ENCODE peak calls at places on chromosome 10, in four cellular contexts. R is cardiac muscle cell, H is mammary epithelial cell, M is esophagus squamous epithelium. C is an unnamed sample.

GRCh38 chr10:128035557-128035973 is 90.7 kb downstream of the MKI67 start:
- DNase-seq in M (no peak), H (peak), R (peak), C (no peak)

GRCh38 chr10:75773139-75773801 is 341.8 kb downstream of the LRMDA start:
- DNase-seq in R (no peak), M (no peak), H (no peak), C (no peak)

GRCh38 chr10:69329721-69330178 is 51.5 kb downstream of the HK1 start:
- DNase-seq in H (no peak), R (no peak), M (no peak), C (no peak)

GRCh38 chr10:113058175-113058961 is 108.3 kb downstream of the TCF7L2 start:
- DNase-seq in R (peak), M (no peak), H (peak), C (no peak)

GRCh38 chr10:33746176-33746575 is 411.7 kb upstream of the NRP1 start:
- DNase-seq in M (no peak), H (no peak), R (no peak), C (no peak)

GRCh38 chr10:133608855-133609254 is 17.7 kb downstream of the FRG2B start:
- DNase-seq in H (peak), M (no peak), R (peak), C (no peak)

GRCh38 chr10:123577921-123578461 is 88.2 kb upstream of the GPR26 start:
- DNase-seq in H (no peak), R (no peak), M (no peak), C (no peak)

GRCh38 chr10:110010076-110011069 is 2.6 kb downstream of the ADD3 start:
- DNase-seq in H (no peak), M (no peak), R (no peak), C (no peak)

GRCh38 chr10:74419491-74420466 is 268.8 kb downstream of the ADK start:
- DNase-seq in H (peak), R (no peak), M (no peak), C (no peak)

GRCh38 chr10:118851062-118852035 is 96.6 kb upstream of the CACUL1 start:
- DNase-seq in H (no peak), M (no peak), R (no peak), C (no peak)

DNA sequence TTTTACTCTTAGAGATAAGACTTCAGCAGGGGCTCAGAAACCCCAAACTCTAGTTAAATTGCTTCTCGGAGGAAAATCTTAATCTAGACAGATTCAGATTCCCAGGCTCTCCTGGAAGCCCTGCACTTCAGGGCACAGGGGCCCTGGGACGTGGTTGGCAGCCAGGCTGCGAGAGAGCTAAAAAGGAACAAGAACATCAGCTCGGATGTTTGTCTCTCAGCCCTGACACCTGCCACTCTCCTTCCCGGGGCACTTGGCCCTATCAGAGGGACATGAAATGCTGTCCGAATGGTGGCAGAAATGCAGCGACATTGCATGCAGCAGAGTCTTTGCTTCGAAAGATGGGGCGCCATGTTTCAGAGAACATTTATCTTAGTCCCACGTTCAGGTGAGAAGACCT is 166.8 kb downstream of the CCDC3 start:
- DNase-seq in R (no peak), H (no peak), M (no peak), C (no peak)
- TF ChIP-seq CTCF in R (no peak), H (no peak), M (no peak), C (no peak)

GRCh38 chr10:88927291-88927690 is 25.3 kb downstream of the ACTA2 start:
- DNase-seq in R (no peak), M (no peak), H (no peak), C (no peak)

GRCh38 chr10:88926484-88927249 is 25.9 kb downstream of the ACTA2 start:
- DNase-seq in M (no peak), R (no peak), H (no peak), C (no peak)

GRCh38 chr10:88931548-88931947 is 21.0 kb downstream of the ACTA2 start:
- DNase-seq in M (no peak), R (no peak), H (no peak), C (no peak)

GRCh38 chr10:88932539-88933256 is 19.9 kb downstream of the ACTA2 start:
- DNase-seq in H (peak), R (peak), M (no peak), C (peak)

DNA sequence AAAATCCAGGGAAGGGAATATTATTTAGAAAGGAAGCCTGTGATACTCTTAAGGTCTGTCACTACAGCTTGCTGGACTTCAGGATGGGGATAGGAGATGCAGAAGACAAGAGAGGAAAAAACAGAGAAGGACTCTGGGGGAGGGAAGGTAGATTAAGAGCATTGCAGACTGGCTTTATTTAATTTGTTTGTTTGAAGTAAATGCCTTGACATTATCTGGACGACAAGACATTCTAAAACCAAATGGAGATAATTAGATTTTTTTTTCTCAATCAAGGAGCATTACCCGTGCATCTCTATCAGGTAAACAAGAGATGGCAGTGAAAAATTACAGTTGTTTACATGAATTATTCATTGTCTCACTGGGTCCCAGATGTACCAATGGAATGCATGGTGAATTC is 24.3 kb downstream of the ACTA2 start:
- DNase-seq in R (no peak), H (no peak), M (no peak), C (no peak)
- H3K27ac ChIP-seq in R (no peak), H (no peak), M (no peak), C (no peak)

DNA sequence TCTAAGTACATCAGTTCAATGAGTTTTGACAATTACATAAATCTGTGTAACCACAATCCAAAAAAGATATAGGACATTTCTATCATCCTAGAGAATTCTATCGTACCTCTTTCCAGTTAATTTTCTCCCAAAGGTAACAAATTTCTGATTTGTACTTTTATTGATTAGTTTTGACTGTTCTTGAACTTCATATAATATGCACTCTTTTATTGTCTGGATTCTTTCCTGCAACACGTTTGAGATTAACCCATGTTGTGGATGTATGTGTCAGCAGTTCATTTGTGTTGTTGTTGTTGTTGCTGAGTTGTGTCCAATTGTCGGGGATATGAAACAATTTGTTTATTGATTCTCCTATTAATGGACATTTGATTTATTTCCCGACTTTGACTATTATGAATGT is 145.9 kb upstream of the WDR11 start:
- DNase-seq in H (no peak), R (no peak), M (no peak), C (no peak)
- TF ChIP-seq CTCF in H (no peak), R (no peak), M (no peak), C (no peak)

DNA sequence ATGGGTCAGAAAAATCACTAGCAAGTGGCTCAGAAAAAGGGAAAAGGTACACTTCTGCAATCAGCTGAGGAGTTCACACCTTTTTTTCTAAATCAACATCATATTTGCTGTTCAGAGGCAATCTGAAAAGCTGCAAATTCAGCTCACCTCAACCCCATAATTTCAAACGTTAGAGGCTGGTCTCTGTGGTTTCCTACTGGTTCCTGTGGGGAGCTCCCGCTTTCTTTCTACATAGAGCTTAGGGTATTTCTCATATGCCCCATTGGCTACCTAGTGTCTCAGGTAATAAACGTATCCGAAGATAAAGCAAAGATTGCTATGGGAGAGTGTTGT is 5.2 kb upstream of the ZNF22 start:
- DNase-seq in R (no peak), M (no peak), H (no peak), C (no peak)
- H3K27ac ChIP-seq in R (peak), M (peak), H (no peak), C (peak)

DNA sequence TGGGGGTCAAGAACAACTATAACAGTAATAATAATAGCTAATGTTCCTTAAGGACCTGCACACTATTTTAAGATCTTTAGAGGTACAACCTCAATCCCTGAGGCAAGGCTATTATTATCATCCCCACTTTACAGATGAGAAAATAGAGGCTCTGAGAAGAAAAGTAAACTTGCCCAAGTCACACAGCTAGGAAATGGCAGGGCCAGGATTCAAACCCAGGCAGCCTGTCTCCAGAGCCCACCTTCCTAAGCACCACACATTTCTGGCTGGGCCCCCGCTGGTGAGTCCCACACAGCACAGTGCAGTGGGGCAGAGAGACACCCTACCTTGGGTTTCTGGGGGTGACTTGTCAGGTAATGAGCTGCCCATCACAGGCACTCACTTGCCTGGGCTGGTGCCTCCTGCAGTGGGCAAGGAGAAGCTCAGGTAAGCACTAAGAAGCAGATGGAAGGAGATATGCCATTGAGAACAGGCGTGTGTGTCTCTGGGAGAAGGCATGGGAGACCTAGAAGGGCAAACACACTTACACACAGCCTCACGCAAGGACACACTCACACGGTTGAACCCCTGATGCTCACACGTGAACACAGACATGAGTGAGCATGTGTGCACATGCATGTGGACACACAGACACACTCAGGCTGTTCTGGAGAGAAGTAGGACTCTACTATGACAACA is 104.4 kb upstream of the ZMIZ1 start:
- DNase-seq in H (no peak), M (no peak), R (no peak), C (no peak)
- TF ChIP-seq CTCF in H (peak), M (no peak), R (no peak), C (no peak)

GRCh38 chr10:131742371-131743000 is 158.3 kb upstream of the PPP2R2D start:
- DNase-seq in R (no peak), M (no peak), H (no peak), C (no peak)
- H3K27ac ChIP-seq in R (no peak), M (no peak), H (no peak), C (no peak)

C was measured in ascending aorta.